ENCODE peak calls at places on chromosomes 11 and 22, in seven cellular contexts. W is keratinocyte, T is fibroblast of lung, B is tibial artery, G is H9, J is neural progenitor cell, F is A549. N is an unnamed sample.

GRCh38 chr11:89495951-89496350 is 4.8 kb upstream of the NOX4 start:
- DNase-seq in W (no peak), J (peak; percentile 50), G (no peak), F (no peak), T (peak; percentile 50), B (peak; percentile 74), N (peak; percentile 94)

GRCh38 chr22:25395915-25396314 is 168.6 kb upstream of the GRK3 start:
- DNase-seq in B (no peak), J (no peak), F (no peak), T (no peak), G (no peak), W (no peak), N (no peak)

GRCh38 chr22:44383652-44384562 is 71.2 kb upstream of the SHISAL1 start:
- DNase-seq in T (no peak), W (no peak), B (no peak), F (no peak), J (no peak), G (no peak), N (no peak)

GRCh38 chr11:64593156-64594105 is 2.4 kb downstream of the SLC22A12 start:
- DNase-seq in J (no peak), W (no peak), B (peak; percentile 55), G (no peak), T (no peak), F (no peak), N (no peak)

GRCh38 chr11:111922803-111923202 is 4.1 kb downstream of the C11orf52 start:
- DNase-seq in G (no peak), J (no peak), B (no peak), F (no peak), W (no peak), T (peak; percentile 92), N (peak; percentile 71)

GRCh38 chr11:117232022-117232878 is at the start of the genes PCSK7 and RNF214:
- DNase-seq in B (peak; percentile 88), J (peak; percentile 92), G (peak; percentile 82), F (peak; percentile 77), W (no peak), T (peak; percentile 64), N (peak; percentile 49)

GRCh38 chr11:468493-468892 is 18.4 kb downstream of the PTDSS2 start:
- DNase-seq in J (no peak), B (no peak), F (no peak), W (no peak), G (no peak), T (no peak), N (no peak)

GRCh38 chr11:60872952-60873524 is 5.7 kb downstream of the ZP1 start:
- DNase-seq in G (peak; percentile 64), J (peak; percentile 11), W (no peak), B (peak; percentile 48), F (no peak), T (peak; percentile 79), N (peak; percentile 96)

GRCh38 chr11:1209371-1210057 is 13.4 kb upstream of the MUC5B start:
- DNase-seq in J (no peak), B (peak; percentile 53), F (no peak), W (no peak), T (no peak), G (peak; percentile 8), N (no peak)

GRCh38 chr11:113681711-113682410 is 24.2 kb downstream of the TMPRSS5 start:
- DNase-seq in F (no peak), W (no peak), G (no peak), J (no peak), T (no peak), B (no peak), N (no peak)

GRCh38 chr11:118252688-118253087 is 523 bp upstream of the MPZL3 start:
- DNase-seq in G (no peak), J (no peak), B (no peak), F (no peak), W (no peak), T (no peak), N (no peak)

GRCh38 chr11:113373981-113374560 is 13.5 kb upstream of the ANKK1 start:
- DNase-seq in J (no peak), G (no peak), T (no peak), W (no peak), F (no peak), B (no peak), N (no peak)

GRCh38 chr11:134598368-134598767 is 186.3 kb upstream of the B3GAT1 start:
- DNase-seq in G (peak; percentile 2), F (no peak), W (no peak), J (no peak), T (no peak), B (no peak), N (no peak)

GRCh38 chr11:70176940-70177689 is 26.0 kb upstream of the FADD start:
- DNase-seq in F (peak; percentile 92), W (no peak), G (peak; percentile 86), B (no peak), T (no peak), J (peak; percentile 56), N (no peak)

GRCh38 chr11:71269603-71270511 is 17.5 kb upstream of the SHANK2 start:
- DNase-seq in B (no peak), J (no peak), F (no peak), T (no peak), W (no peak), G (peak; percentile 21), N (no peak)

GRCh38 chr11:19605500-19606371 is 106.9 kb upstream of the NAV2 start:
- DNase-seq in W (no peak), F (no peak), T (peak; percentile 82), B (no peak), J (peak; percentile 13), G (no peak), N (no peak)

GRCh38 chr22:33851240-33851639 is 69.0 kb downstream of the LARGE1 start:
- DNase-seq in W (no peak), J (no peak), F (no peak), G (no peak), T (no peak), B (no peak), N (no peak)

GRCh38 chr11:23555085-23555484 is 694.8 kb upstream of the CCDC179 start:
- DNase-seq in J (no peak), F (no peak), T (peak; percentile 25), G (no peak), B (no peak), W (no peak), N (peak; percentile 54)

GRCh38 chr22:45538284-45538683 is 35.6 kb downstream of the FBLN1 start:
- DNase-seq in J (no peak), T (no peak), F (no peak), B (peak; percentile 90), G (no peak), W (no peak), N (no peak)
- H3K27ac ChIP-seq in J (no peak overlapping the region), T (no peak overlapping the region), F (no peak overlapping the region), B (peak overlapping the region; percentile 79), G (no peak overlapping the region), W (peak overlapping the region; percentile 98), N (no peak overlapping the region)

GRCh38 chr11:84438565-84438964 is 1152.4 kb upstream of the CCDC90B start:
- DNase-seq in J (no peak), W (no peak), F (no peak), T (no peak), B (no peak), G (no peak), N (no peak)

DNA sequence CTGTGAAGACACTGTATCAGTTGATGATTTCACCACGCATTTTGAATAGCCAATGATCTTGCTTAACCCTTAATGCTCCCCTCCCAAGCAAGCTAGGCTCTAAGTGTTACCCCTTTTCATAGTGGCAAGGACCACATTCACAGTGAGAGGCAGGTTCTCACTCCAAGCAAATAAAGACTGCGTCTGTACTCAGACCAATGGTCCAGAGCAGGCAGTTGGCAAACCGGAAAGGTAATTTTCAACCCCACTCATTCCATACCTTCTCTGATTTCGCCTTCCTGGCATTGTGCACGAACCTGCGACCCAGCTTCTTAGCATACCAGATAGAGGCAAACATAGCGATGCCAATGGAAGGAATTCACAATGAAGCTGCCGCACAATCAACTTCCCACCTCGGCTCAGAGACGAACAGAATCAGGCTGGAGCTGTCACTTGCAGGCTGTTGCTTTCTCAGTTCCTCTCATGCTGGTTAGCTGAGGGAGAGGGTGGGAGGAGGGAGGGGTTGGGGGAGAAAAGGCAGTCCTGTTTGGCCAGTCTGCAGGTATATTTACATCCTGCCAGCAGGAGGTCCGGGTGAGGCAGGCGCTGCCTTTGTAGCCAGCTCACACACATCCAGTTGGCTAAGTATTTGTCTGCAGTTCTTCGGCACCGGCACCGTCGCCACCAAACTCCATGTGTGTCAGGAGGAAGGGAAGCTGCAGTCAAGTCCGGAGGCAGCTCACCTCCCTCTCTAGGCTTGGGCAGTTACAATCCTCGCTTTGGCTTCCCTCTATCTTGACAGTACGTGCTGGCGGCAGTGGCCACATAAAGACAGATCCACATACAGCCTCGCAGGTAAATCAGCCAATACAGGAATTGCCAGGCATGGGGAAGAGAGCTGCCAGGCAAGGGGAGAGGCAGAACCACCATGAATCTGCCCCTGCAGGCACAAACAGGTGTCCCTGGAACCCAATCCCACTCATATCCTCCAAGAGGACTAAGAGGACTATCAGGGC is 1151.3 kb upstream of the CCDC90B start:
- DNase-seq in J (peak; percentile 66), F (no peak), G (peak; percentile 94), W (no peak), B (no peak), T (no peak), N (no peak)
- TF ChIP-seq CTCF in J (no peak), F (no peak), G (no peak), W (no peak), B (no peak), T (no peak), N (no peak)

DNA sequence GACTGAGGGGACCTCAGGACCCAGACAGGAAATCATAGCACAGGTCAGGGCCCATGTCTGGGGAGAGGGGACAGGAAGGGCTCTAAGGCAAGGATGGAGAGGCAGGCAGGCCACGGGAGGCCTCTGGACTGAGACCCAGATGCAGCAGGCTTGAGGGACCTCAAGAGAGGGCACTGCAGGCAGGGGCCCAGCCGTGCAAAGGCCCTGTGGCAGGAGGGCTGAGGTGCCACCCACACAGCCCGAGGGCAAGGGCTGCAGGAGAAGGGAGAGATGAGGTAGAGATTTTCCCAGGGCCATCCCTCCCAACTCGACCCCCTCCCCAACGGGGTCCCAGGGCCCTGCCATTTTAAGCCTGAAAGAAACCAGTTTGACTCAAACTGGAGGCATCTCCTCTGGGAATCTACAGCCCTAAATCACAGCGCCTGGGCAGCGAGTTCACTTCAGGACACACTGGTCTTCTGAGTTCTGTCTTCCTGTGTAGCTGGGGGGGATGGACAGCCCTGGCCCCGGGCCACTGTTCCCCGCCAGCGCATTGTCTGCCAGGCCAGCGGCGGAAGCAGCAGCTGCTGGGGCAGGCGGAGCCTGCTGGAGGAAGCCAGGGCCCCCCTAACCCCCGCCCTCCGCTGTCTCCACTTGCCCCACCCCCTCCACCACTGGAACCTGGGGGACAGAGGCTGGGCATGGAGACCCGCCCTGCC is 20.3 kb upstream of the WNT7B start:
- DNase-seq in T (peak; percentile 96), B (peak; percentile 96), J (peak; percentile 62), W (no peak), F (no peak), G (peak; percentile 63), N (peak; percentile 93)
- H3K27ac ChIP-seq in T (peak overlapping the region; percentile 84), B (peak overlapping the region; percentile 56), J (no peak overlapping the region), W (no peak overlapping the region), F (no peak overlapping the region), G (no peak overlapping the region), N (peak overlapping the region; percentile 91)

DNA sequence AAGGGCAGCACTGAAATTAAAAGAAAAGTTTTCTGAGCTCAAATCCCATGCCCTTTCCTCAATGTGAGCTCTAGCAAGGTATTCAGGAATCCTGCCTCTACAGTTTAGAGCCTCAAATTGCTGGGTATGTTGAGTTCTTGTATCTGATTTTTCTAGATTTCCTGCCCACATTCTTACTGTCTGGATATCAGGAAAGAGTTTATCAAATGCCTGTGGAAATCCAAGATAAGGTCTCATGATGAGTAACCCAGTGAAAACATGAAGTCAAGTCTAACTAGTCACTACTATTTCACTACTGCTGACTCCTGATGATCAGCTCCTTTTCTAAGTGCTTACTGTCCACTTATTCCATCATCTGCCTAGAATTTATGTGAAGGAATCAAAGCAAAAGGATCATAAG is 29.8 kb downstream of the LIMK2 start:
- DNase-seq in B (no peak), T (no peak), J (no peak), G (no peak), F (no peak), W (no peak), N (peak; percentile 82)
- TF ChIP-seq CTCF in B (no peak), T (no peak), J (no peak), G (no peak), F (no peak), W (no peak), N (peak; percentile 51)